ENCODE peak calls at places on chromosomes 11 and 22, in seven cellular contexts. X is prostate gland; V is naive thymus-derived CD4-positive, alpha-beta T cell; Q is endodermal cell; I is GM23248; Y is IMR-90; E is pancreas. Z is an unnamed sample. For H3K4me1, the result is how much of the 10 kb centered on the place peaks cover.

GRCh38 chr11:72079776-72080325 is 491 bp downstream of the NUMA1 start:
- DNase-seq in E (no peak), Y (no peak), Q (no peak), V (peak), X (peak), I (peak), Z (no peak)

GRCh38 chr22:42134033-42135020 is 3.7 kb upstream of the CYP2D6 start:
- DNase-seq in I (no peak), Y (no peak), X (no peak), E (no peak), Q (no peak), V (no peak), Z (no peak)

GRCh38 chr11:95147364-95147905 is 57.8 kb downstream of the ENDOD1 start:
- DNase-seq in X (no peak), Q (no peak), I (peak), E (no peak), Y (peak), V (no peak), Z (peak)

GRCh38 chr11:27124514-27125264 is 84.1 kb downstream of the BBOX1 start:
- DNase-seq in V (no peak), X (no peak), Q (no peak), Y (peak), E (no peak), I (peak), Z (no peak)

GRCh38 chr11:32792948-32793475 is 1.4 kb downstream of the CCDC73 start:
- DNase-seq in V (peak), Y (peak), E (peak), I (peak), X (peak), Q (peak), Z (no peak)

GRCh38 chr11:125433454-125434121 is 62.5 kb downstream of the FEZ1 start:
- DNase-seq in X (no peak), Y (peak), E (no peak), V (no peak), Q (peak), I (peak), Z (no peak)

GRCh38 chr11:62607729-62608128 is 4.8 kb downstream of the EML3 start:
- DNase-seq in Y (no peak), E (no peak), V (no peak), Q (no peak), I (no peak), X (no peak), Z (no peak)

GRCh38 chr22:44116331-44116730 is 64.4 kb upstream of the PARVG start:
- DNase-seq in Q (no peak), Y (no peak), V (no peak), X (no peak), I (no peak), E (no peak), Z (no peak)

GRCh38 chr11:2807276-2807681 is 78.3 kb downstream of the CDKN1C start:
- DNase-seq in V (no peak), X (peak), I (no peak), Y (no peak), E (peak), Q (peak), Z (no peak)

GRCh38 chr22:49617264-49617663 is 210.4 kb downstream of the BRD1 start:
- DNase-seq in E (no peak), X (no peak), I (no peak), Y (no peak), V (no peak), Q (no peak), Z (no peak)

GRCh38 chr11:3041699-3042098 is 15.5 kb downstream of the CARS1 start:
- DNase-seq in V (no peak), E (no peak), X (no peak), Y (no peak), I (no peak), Q (no peak), Z (no peak)

GRCh38 chr22:20015971-20016733 is 471 bp downstream of the ARVCF start:
- DNase-seq in V (no peak), Y (no peak), X (no peak), Q (peak), I (peak), E (peak), Z (no peak)

GRCh38 chr11:6315811-6316425 is 4.4 kb downstream of the CAVIN3 start:
- DNase-seq in E (peak), X (peak), I (peak), Q (peak), V (no peak), Y (peak), Z (peak)

GRCh38 chr11:40030867-40031266 is 1428.6 kb downstream of the LRRC4C start:
- DNase-seq in X (no peak), I (no peak), Y (no peak), V (no peak), Q (peak), E (no peak), Z (no peak)

GRCh38 chr11:60924110-60924905 is at the start of gene TMEM132A:
- DNase-seq in Y (peak), E (peak), X (peak), V (no peak), I (peak), Q (peak), Z (peak)

GRCh38 chr11:1176224-1177019 is 18.7 kb downstream of the MUC5AC start:
- DNase-seq in V (no peak), X (no peak), E (no peak), Q (no peak), I (no peak), Y (no peak), Z (no peak)

GRCh38 chr22:22895776-22896445 is 8.3 kb downstream of the IGLL5 start:
- DNase-seq in E (no peak), X (no peak), Y (no peak), V (no peak), I (no peak), Q (no peak), Z (no peak)
- H3K4me1 ChIP-seq in E (under half), X (under half), Y (under half), V (under half), I (under half), Q (under half), Z (under half)

GRCh38 chr11:86802601-86803051 is 2.3 kb downstream of the PRSS23 start:
- DNase-seq in X (peak), I (peak), E (no peak), V (no peak), Q (peak), Y (peak), Z (peak)
- H3K4me1 ChIP-seq in X (under half), I (half or more), E (under half), V (under half), Q (under half), Y (under half), Z (under half)

GRCh38 chr11:57318178-57318577 is 6.6 kb downstream of the TNKS1BP1 start:
- DNase-seq in E (no peak), V (no peak), I (peak), Y (peak), Q (no peak), X (no peak), Z (no peak)

GRCh38 chr11:57315491-57315890 is 9.3 kb downstream of the TNKS1BP1 start:
- DNase-seq in Q (peak), I (no peak), X (no peak), Y (peak), E (no peak), V (no peak), Z (no peak)

GRCh38 chr11:57314221-57314973 is 10.4 kb downstream of the TNKS1BP1 start:
- DNase-seq in I (no peak), E (no peak), Y (no peak), Q (no peak), V (no peak), X (no peak), Z (no peak)

GRCh38 chr11:57313788-57314135 is 11.0 kb downstream of the TNKS1BP1 start:
- DNase-seq in Y (no peak), X (no peak), V (no peak), Q (no peak), I (no peak), E (no peak), Z (no peak)

DNA sequence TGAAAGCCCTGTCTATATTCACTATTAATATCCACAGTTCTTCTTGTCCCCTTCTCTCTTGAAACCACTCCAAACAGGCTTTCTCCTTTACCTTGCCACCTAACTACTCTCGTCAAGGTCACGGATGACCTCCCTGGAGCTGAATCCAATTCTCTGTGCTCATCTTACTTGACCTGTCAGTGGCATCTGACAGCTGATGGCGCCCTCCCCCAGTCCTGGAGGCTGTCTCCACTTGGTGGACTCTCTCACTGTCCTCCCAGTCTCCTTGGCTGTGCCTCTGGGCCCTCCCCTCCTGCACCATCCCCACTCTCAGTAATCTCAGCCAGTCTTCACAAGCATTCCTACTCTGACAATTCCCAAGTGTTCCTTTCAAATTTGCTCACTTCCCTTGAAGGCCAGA is 8.7 kb downstream of the TNKS1BP1 start:
- DNase-seq in X (no peak), Q (no peak), V (no peak), I (no peak), Y (no peak), E (no peak), Z (no peak)
- H3K4me1 ChIP-seq in X (under half), Q (under half), V (under half), I (under half), Y (under half), E (under half), Z (under half)

DNA sequence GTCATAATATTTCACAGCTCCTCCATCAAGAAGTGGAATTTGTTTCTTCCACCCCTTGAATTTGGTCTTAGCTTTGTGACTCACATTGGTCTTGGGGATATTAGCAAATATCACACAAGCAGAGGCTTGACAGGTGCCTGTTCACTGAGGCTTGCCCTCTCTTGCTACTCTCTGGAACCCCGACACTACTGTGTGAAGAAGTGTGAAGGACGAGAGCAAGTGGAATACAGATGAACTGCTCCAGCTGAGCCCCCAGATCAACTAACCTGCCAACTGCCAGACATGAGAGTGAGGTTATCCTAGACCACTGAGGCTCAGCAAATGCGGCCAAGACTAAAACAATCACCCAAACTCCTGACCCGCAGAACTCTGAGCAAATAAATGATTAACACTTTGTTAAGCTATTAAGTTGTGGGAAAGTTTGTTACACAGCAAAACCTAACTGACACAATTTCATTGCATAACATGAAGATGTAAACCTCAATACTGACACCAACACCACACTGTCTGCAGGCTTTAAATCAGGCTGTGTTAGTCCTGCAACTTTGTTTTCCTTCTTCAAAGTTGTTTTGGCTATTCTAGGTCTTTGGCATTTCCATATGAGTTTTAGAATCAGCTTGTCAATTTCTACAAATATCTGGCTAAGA is 142.5 kb downstream of the APOL5 start:
- DNase-seq in V (no peak), Y (no peak), X (no peak), Q (no peak), E (no peak), I (no peak), Z (no peak)
- H3K4me1 ChIP-seq in V (under half), Y (under half), X (under half), Q (under half), E (under half), I (under half), Z (under half)

GRCh38 chr11:67556244-67556643 is 27.4 kb upstream of the GSTP1 start:
- DNase-seq in Y (no peak), I (no peak), X (no peak), V (no peak), E (no peak), Q (no peak), Z (no peak)

GRCh38 chr11:67563354-67564114 is 20.1 kb upstream of the GSTP1 start:
- DNase-seq in V (no peak), X (no peak), E (no peak), Q (no peak), Y (peak), I (peak), Z (peak)

GRCh38 chr11:67561971-67562560 is 21.5 kb upstream of the GSTP1 start:
- DNase-seq in V (no peak), I (peak), E (no peak), Y (peak), Q (no peak), X (no peak), Z (no peak)

GRCh38 chr11:67562951-67563350 is 20.7 kb upstream of the GSTP1 start:
- DNase-seq in Y (no peak), X (no peak), V (no peak), Q (no peak), E (no peak), I (no peak), Z (no peak)

DNA sequence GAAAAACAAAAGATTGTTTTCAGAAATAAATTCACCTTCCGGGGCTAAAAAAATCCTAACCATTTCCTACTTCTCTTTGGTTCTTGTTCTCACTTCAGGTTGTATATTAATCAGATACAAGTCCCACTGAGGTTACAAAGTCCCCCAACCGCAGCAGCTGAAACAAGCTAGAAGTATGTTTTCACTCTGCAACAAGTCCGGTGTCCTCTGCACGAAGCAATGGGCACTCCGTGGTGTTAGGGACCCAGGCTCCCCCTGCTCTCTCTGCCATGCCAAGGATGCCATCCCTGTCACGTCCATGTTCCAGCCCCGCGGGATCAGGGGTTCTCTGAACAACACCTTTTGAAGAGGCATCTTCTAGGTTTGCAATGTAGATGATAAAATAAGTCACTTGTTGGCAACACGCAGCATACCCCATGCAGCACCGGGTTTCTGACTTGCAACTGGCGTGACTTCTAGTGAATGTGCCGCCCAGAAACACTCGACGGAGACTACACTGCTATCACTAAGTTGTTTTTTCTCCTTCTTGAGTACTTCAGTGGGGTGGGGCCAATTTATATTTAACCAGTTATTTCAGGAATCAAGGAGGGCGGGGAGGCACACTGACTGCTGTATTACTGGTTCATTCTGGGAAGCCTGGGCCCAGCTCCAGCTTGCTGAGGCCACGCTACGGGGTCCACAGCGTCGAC is 25.4 kb upstream of the GSTP1 start:
- DNase-seq in X (no peak), I (peak), V (no peak), E (no peak), Q (no peak), Y (no peak), Z (no peak)
- H3K4me1 ChIP-seq in X (under half), I (under half), V (under half), E (under half), Q (under half), Y (under half), Z (under half)

GRCh38 chr11:65790104-65790901 is 3.4 kb downstream of the OVOL1 start:
- DNase-seq in I (no peak), Q (no peak), Y (no peak), X (no peak), E (no peak), V (no peak), Z (no peak)
- H3K4me1 ChIP-seq in I (under half), Q (under half), Y (under half), X (under half), E (under half), V (under half), Z (half or more)

GRCh38 chr11:128840137-128840536 is 27.0 kb downstream of the KCNJ1 start:
- DNase-seq in I (no peak), X (no peak), Q (no peak), Y (no peak), V (no peak), E (no peak), Z (no peak)
- H3K4me1 ChIP-seq in I (under half), X (under half), Q (under half), Y (under half), V (under half), E (under half), Z (under half)

DNA sequence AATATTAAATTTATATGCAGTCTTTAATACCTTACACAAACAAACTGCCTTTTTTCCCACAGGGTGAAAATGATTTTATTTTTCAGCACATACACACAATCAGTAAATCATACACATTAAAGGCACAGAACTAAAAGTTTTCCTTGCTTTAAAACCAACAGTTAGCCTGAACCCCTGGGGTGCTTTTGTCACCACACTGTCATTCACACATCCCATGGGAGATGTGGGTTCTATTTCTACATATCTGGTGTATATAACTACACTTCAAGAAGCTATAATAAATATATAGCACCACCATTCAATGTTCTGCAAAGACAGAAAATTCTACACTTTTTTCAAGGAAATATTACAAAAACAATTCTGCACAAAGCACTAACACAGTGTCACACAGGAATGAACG is 197.0 kb downstream of the GUCY1A2 start:
- DNase-seq in I (no peak), V (no peak), X (no peak), Y (no peak), Q (peak), E (no peak), Z (no peak)
- H3K4me1 ChIP-seq in I (under half), V (under half), X (under half), Y (under half), Q (under half), E (under half), Z (under half)